ENCODE peak calls at places on chromosome 2, in eight cellular contexts. A is MV-4-11; P is NCI-H2227 treated with DMSO at 0.1 percent for 48 hours; H is HFFc6; C is AG04450; I is NAMALWA; F is nephron progenitor cell; U is CD8-positive, alpha-beta T cell. G is an unnamed sample.

GRCh38 chr2:154457291-154457690 is 241.2 kb upstream of the KCNJ3 start:
- DNase-seq in A (no peak), P (no peak), H (no peak), C (no peak), I (no peak), F (no peak), U (no peak), G (peak)

GRCh38 chr2:233844836-233845235 is 9.5 kb downstream of the HJURP start:
- DNase-seq in A (no peak), P (no peak), H (no peak), C (no peak), I (no peak), F (no peak), U (no peak), G (no peak)

GRCh38 chr2:174873457-174873856 is 109.2 kb upstream of the CHRNA1 start:
- DNase-seq in A (no peak), P (no peak), H (peak), C (no peak), I (no peak), F (no peak), U (no peak), G (no peak)

GRCh38 chr2:181785677-181786344 is 105.5 kb upstream of the NEUROD1 start:
- DNase-seq in A (no peak), P (no peak), H (peak), C (no peak), I (no peak), F (no peak), U (no peak), G (no peak)

GRCh38 chr2:216696751-216697560 is 1.6 kb upstream of the IGFBP5 start:
- DNase-seq in A (peak), P (peak), H (peak), C (no peak), I (peak), F (no peak), U (no peak), G (peak)

GRCh38 chr2:77922567-77922966 is 400.4 kb upstream of the LRRTM4 start:
- DNase-seq in A (no peak), P (no peak), H (no peak), C (no peak), I (no peak), F (no peak), U (no peak), G (no peak)

GRCh38 chr2:196266855-196267254 is 95.5 kb upstream of the STK17B start:
- DNase-seq in A (no peak), P (no peak), H (no peak), C (no peak), I (no peak), F (no peak), U (no peak), G (peak)

GRCh38 chr2:46538393-46538792 is 59.0 kb downstream of the TMEM247 start:
- DNase-seq in A (peak), P (no peak), H (no peak), C (no peak), I (peak), F (no peak), U (no peak), G (no peak)

GRCh38 chr2:12416600-12416999 is 300.1 kb upstream of the TRIB2 start:
- DNase-seq in A (peak), P (no peak), H (no peak), C (no peak), I (peak), F (no peak), U (peak), G (peak)

GRCh38 chr2:77910136-77910535 is 388.0 kb upstream of the LRRTM4 start:
- DNase-seq in A (no peak), P (no peak), H (no peak), C (no peak), I (no peak), F (no peak), U (no peak), G (no peak)

GRCh38 chr2:102615620-102616436 is 3.5 kb upstream of the SLC9A2 start:
- DNase-seq in A (peak), P (peak), H (peak), C (peak), I (peak), F (peak), U (peak), G (peak)

GRCh38 chr2:68971591-68972231 is 2.7 kb upstream of the GKN1 start:
- DNase-seq in A (peak), P (no peak), H (peak), C (peak), I (no peak), F (no peak), U (no peak), G (peak)

GRCh38 chr2:53787255-53787910 is 539 bp downstream of the ERLEC1 start:
- DNase-seq in A (peak), P (no peak), H (peak), C (no peak), I (peak), F (no peak), U (no peak), G (peak)

GRCh38 chr2:240453461-240454030 is 18.1 kb downstream of the GPC1 start:
- DNase-seq in A (no peak), P (no peak), H (no peak), C (no peak), I (no peak), F (peak), U (no peak), G (no peak)

GRCh38 chr2:204625135-204625534 is 79.9 kb downstream of the PARD3B start:
- DNase-seq in A (no peak), P (no peak), H (peak), C (no peak), I (no peak), F (no peak), U (no peak), G (no peak)

GRCh38 chr2:112818094-112818902 is 18.3 kb downstream of the IL1B start:
- DNase-seq in A (no peak), P (no peak), H (no peak), C (no peak), I (no peak), F (peak), U (no peak), G (no peak)

GRCh38 chr2:240685771-240686371 is 3.2 kb upstream of the AQP12B start:
- DNase-seq in A (no peak), P (no peak), H (no peak), C (no peak), I (peak), F (no peak), U (no peak), G (no peak)

GRCh38 chr2:218360453-218360852 is 3.8 kb downstream of the CATIP start:
- DNase-seq in A (peak), P (no peak), H (no peak), C (no peak), I (no peak), F (no peak), U (no peak), G (no peak)

GRCh38 chr2:218635719-218636118 is 23.7 kb downstream of the ZNF142 start:
- DNase-seq in A (no peak), P (no peak), H (no peak), C (no peak), I (no peak), F (no peak), U (no peak), G (no peak)

GRCh38 chr2:122469147-122469546 is 713.7 kb downstream of the TSN start:
- DNase-seq in A (no peak), P (no peak), H (no peak), C (no peak), I (no peak), F (no peak), U (no peak), G (no peak)

GRCh38 chr2:26187114-26187513 is 14.2 kb downstream of the GAREM2 start:
- DNase-seq in A (no peak), P (no peak), H (no peak), C (no peak), I (no peak), F (no peak), U (no peak), G (no peak)

GRCh38 chr2:109633284-109633961 is 19.3 kb downstream of the SOWAHC start:
- DNase-seq in A (no peak), P (no peak), H (no peak), C (no peak), I (no peak), F (no peak), U (no peak), G (no peak)

GRCh38 chr2:158412206-158412605 is 44.3 kb downstream of the CCDC148 start:
- DNase-seq in A (no peak), P (no peak), H (peak), C (peak), I (no peak), F (no peak), U (no peak), G (peak)

GRCh38 chr2:86439879-86440630 is 1.1 kb upstream of the KDM3A start:
- DNase-seq in A (peak), P (no peak), H (no peak), C (no peak), I (no peak), F (no peak), U (no peak), G (no peak)

GRCh38 chr2:168669151-168669550 is 133.3 kb upstream of the NOSTRIN start:
- DNase-seq in A (no peak), P (no peak), H (peak), C (no peak), I (no peak), F (no peak), U (no peak), G (peak)

GRCh38 chr2:207115715-207116364 is 49.9 kb downstream of the KLF7 start:
- DNase-seq in A (no peak), P (peak), H (no peak), C (no peak), I (no peak), F (no peak), U (no peak), G (no peak)

GRCh38 chr2:102761763-102762162 is at the start of gene TMEM182:
- DNase-seq in A (no peak), P (no peak), H (no peak), C (no peak), I (no peak), F (no peak), U (no peak), G (no peak)

GRCh38 chr2:190505696-190506095 is 28.8 kb downstream of the NEMP2 start:
- DNase-seq in A (no peak), P (peak), H (no peak), C (no peak), I (no peak), F (no peak), U (no peak), G (no peak)

GRCh38 chr2:177783835-177784448 is 288.6 kb downstream of the PDE11A start:
- DNase-seq in A (peak), P (no peak), H (peak), C (no peak), I (peak), F (no peak), U (no peak), G (peak)

GRCh38 chr2:173264603-173265366 is 89.9 kb upstream of the CDCA7 start:
- DNase-seq in A (peak), P (no peak), H (no peak), C (no peak), I (peak), F (no peak), U (no peak), G (no peak)

GRCh38 chr2:72984172-72984671 is 66.9 kb downstream of the EMX1 start:
- DNase-seq in A (no peak), P (no peak), H (no peak), C (no peak), I (no peak), F (no peak), U (no peak), G (no peak)

G was measured in brain microvascular endothelial cell.